ENCODE peak calls at places on chromosomes 11 and 22, in six cellular contexts. Q is stimulated activated CD4-positive, alpha-beta T cell treated with anti-CD3 and anti-CD28 coated beads, Interleukin-15, amount 100 ng/mL, for 48 hours; W is Panc1; X is lower leg skin; K is hypothalamus; N is H7. I is an unnamed sample.

GRCh38 chr11:95788921-95789505 is 569 bp downstream of the FAM76B start:
- DNase-seq in Q (peak), W (no peak), X (no peak), K (no peak), N (peak), I (peak)

GRCh38 chr11:75024764-75025211 is 36.1 kb downstream of the NEU3 start:
- DNase-seq in Q (no peak), W (no peak), X (no peak), K (peak), N (no peak), I (no peak)

GRCh38 chr11:98107736-98108135 is 913.0 kb upstream of the CNTN5 start:
- DNase-seq in Q (no peak), W (no peak), X (no peak), K (no peak), N (no peak), I (no peak)

GRCh38 chr11:92268546-92268945 is 43.9 kb downstream of the FAT3 start:
- DNase-seq in Q (no peak), W (no peak), X (no peak), K (no peak), N (no peak), I (no peak)

GRCh38 chr22:33130473-33130872 is 72.3 kb upstream of the SYN3 start:
- DNase-seq in Q (no peak), W (no peak), X (no peak), K (no peak), N (no peak), I (no peak)

GRCh38 chr22:26322179-26322905 is 106.7 kb upstream of the ASPHD2 start:
- DNase-seq in Q (no peak), W (no peak), X (peak), K (no peak), N (no peak), I (no peak)

GRCh38 chr11:82718307-82718706 is 15.4 kb downstream of the FAM181B start:
- DNase-seq in Q (no peak), W (peak), X (no peak), K (peak), N (peak), I (peak)

GRCh38 chr22:42648368-42649260 is 578 bp downstream of the CYB5R3 start:
- DNase-seq in Q (no peak), W (no peak), X (peak), K (no peak), N (no peak), I (peak)

GRCh38 chr11:3022982-3023381 is 30.9 kb upstream of the NAP1L4 start:
- DNase-seq in Q (no peak), W (no peak), X (no peak), K (no peak), N (no peak), I (no peak)

GRCh38 chr22:41833369-41834004 is 582 bp downstream of the SREBF2 start:
- DNase-seq in Q (no peak), W (no peak), X (peak), K (peak), N (peak), I (peak)

GRCh38 chr11:7882860-7883259 is 48.2 kb downstream of the OR10A6 start:
- DNase-seq in Q (no peak), W (no peak), X (no peak), K (no peak), N (no peak), I (no peak)

GRCh38 chr11:6440906-6441358 is at the start of gene HPX:
- DNase-seq in Q (no peak), W (no peak), X (no peak), K (no peak), N (no peak), I (no peak)

GRCh38 chr11:91066648-91067047 is 843.8 kb upstream of the CHORDC1 start:
- DNase-seq in Q (no peak), W (no peak), X (no peak), K (no peak), N (no peak), I (no peak)

GRCh38 chr11:37774441-37774840 is 1176.4 kb upstream of the RAG2 start:
- DNase-seq in Q (no peak), W (no peak), X (no peak), K (no peak), N (no peak), I (no peak)

GRCh38 chr11:41102471-41102870 is 357.0 kb downstream of the LRRC4C start:
- DNase-seq in Q (no peak), W (no peak), X (no peak), K (no peak), N (no peak), I (no peak)

GRCh38 chr11:76159983-76160661 is 46.2 kb downstream of the WNT11 start:
- DNase-seq in Q (no peak), W (no peak), X (no peak), K (no peak), N (peak), I (no peak)

GRCh38 chr11:11577246-11577855 is 44.5 kb downstream of the GALNT18 start:
- DNase-seq in Q (no peak), W (no peak), X (peak), K (no peak), N (peak), I (no peak)

GRCh38 chr22:40238425-40239344 is 61.0 kb downstream of the TNRC6B start:
- DNase-seq in Q (no peak), W (peak), X (no peak), K (no peak), N (peak), I (no peak)

GRCh38 chr11:116840224-116840745 is 2.9 kb upstream of the APOA1 start:
- DNase-seq in Q (no peak), W (no peak), X (no peak), K (peak), N (peak), I (peak)

GRCh38 chr22:47631571-47632102 is 869.2 kb downstream of the TBC1D22A start:
- DNase-seq in Q (no peak), W (peak), X (peak), K (no peak), N (no peak), I (peak)

GRCh38 chr11:8330416-8330815 is 66.7 kb upstream of the LMO1 start:
- DNase-seq in Q (no peak), W (no peak), X (no peak), K (no peak), N (no peak), I (no peak)

GRCh38 chr11:101583180-101584128 is at the start of gene TRPC6:
- DNase-seq in Q (no peak), W (no peak), X (no peak), K (no peak), N (peak), I (peak)

GRCh38 chr11:92322225-92322624 is 97.6 kb downstream of the FAT3 start:
- DNase-seq in Q (no peak), W (no peak), X (no peak), K (no peak), N (no peak), I (no peak)

GRCh38 chr11:2466869-2467694 is 22.3 kb downstream of the KCNQ1 start:
- DNase-seq in Q (no peak), W (no peak), X (peak), K (no peak), N (peak), I (no peak)

GRCh38 chr11:72570893-72571741 is 103.1 kb downstream of the PDE2A start:
- DNase-seq in Q (no peak), W (no peak), X (peak), K (no peak), N (no peak), I (no peak)

GRCh38 chr22:20159088-20159487 is 8.2 kb upstream of the CCDC188 start:
- DNase-seq in Q (no peak), W (no peak), X (no peak), K (no peak), N (peak), I (peak)

GRCh38 chr11:13984616-13985474 is 22.3 kb downstream of the SPON1 start:
- DNase-seq in Q (no peak), W (no peak), X (no peak), K (no peak), N (no peak), I (no peak)

GRCh38 chr11:122714021-122714420 is 58.5 kb downstream of the UBASH3B start:
- DNase-seq in Q (no peak), W (no peak), X (no peak), K (no peak), N (no peak), I (no peak)

GRCh38 chr11:9765320-9766101 is 101.6 kb downstream of the SWAP70 start:
- DNase-seq in Q (no peak), W (no peak), X (no peak), K (no peak), N (peak), I (peak)

GRCh38 chr11:115471367-115471766 is 32.8 kb downstream of the CADM1 start:
- DNase-seq in Q (no peak), W (no peak), X (no peak), K (no peak), N (no peak), I (no peak)

GRCh38 chr11:61679893-61680621 is at the start of gene DAGLA:
- DNase-seq in Q (peak), W (no peak), X (peak), K (peak), N (peak), I (peak)

I was measured in iPS-NIHi11.